ENCODE peak calls at places on chromosomes 5 and 9, in four cellular contexts. R is NCI-H2081, M is NAMALWA, I is iris pigment epithelial cell. X is an unnamed sample.

GRCh38 chr9:26754494-26755188 is 138.0 kb downstream of the CAAP1 start:
- DNase-seq in M (no peak), I (no peak), R (no peak), X (no peak)

GRCh38 chr5:143412656-143413342 is 9.3 kb upstream of the NR3C1 start:
- DNase-seq in M (no peak), R (no peak), I (peak; percentile 43), X (no peak)

GRCh38 chr5:84384604-84385575 is at the start of gene EDIL3:
- DNase-seq in R (no peak), M (no peak), I (peak; percentile 73), X (peak; percentile 69)

GRCh38 chr9:111891910-111892499 is 4.6 kb upstream of the UGCG start:
- DNase-seq in M (no peak), I (no peak), R (no peak), X (no peak)

GRCh38 chr9:70607926-70608325 is 193.5 kb upstream of the KLF9 start:
- DNase-seq in R (no peak), I (no peak), M (peak; percentile 80), X (no peak)

GRCh38 chr5:92652735-92653134 is 928.3 kb downstream of the NR2F1-AS1 start:
- DNase-seq in R (no peak), I (peak; percentile 50), M (no peak), X (peak; percentile 37)

GRCh38 chr9:111599092-111599947 is at the start of gene PTGR1:
- DNase-seq in I (peak; percentile 92), R (no peak), M (no peak), X (peak; percentile 88)

GRCh38 chr5:43602456-43602817 is 543 bp upstream of the NNT start:
- DNase-seq in M (peak; percentile 71), I (peak; percentile 39), R (peak; percentile 72), X (peak; percentile 54)

GRCh38 chr5:10214036-10214435 is 35.7 kb downstream of the ATPSCKMT start:
- DNase-seq in I (no peak), M (no peak), R (no peak), X (no peak)

GRCh38 chr5:4128994-4129393 is 533.4 kb downstream of the IRX1 start:
- DNase-seq in M (no peak), I (no peak), R (no peak), X (no peak)

GRCh38 chr9:113570106-113570505 is 106.6 kb downstream of the RGS3 start:
- DNase-seq in I (no peak), M (no peak), R (no peak), X (no peak)

GRCh38 chr9:93896496-93897033 is 58.6 kb downstream of the BARX1 start:
- DNase-seq in R (no peak), M (no peak), I (no peak), X (no peak)

GRCh38 chr5:66169534-66169933 is 25.4 kb downstream of the SREK1 start:
- DNase-seq in I (no peak), R (no peak), M (peak; percentile 68), X (no peak)

GRCh38 chr9:136080716-136081112 is 14.4 kb downstream of the NACC2 start:
- DNase-seq in M (no peak), R (no peak), I (no peak), X (no peak)

GRCh38 chr9:93464395-93464794 is 11.0 kb upstream of the FAM120AOS start:
- DNase-seq in I (no peak), M (peak; percentile 85), R (no peak), X (no peak)

GRCh38 chr9:113622600-113623400 is 159.3 kb downstream of the RGS3 start:
- DNase-seq in M (peak; percentile 52), R (no peak), I (peak; percentile 86), X (peak; percentile 97)

GRCh38 chr5:178113141-178113787 is at the start of gene N4BP3:
- DNase-seq in M (peak; percentile 91), I (peak; percentile 66), R (peak; percentile 39), X (peak; percentile 47)